ENCODE peak calls at places on chromosomes 3 and 15, in four cellular contexts. G is esophagus squamous epithelium, K is psoas muscle, J is esophagus muscularis mucosa. W is an unnamed sample.

GRCh38 chr3:158668506-158668905 is 3.9 kb downstream of the LXN start:
- DNase-seq in K (no peak), G (no peak), J (no peak), W (no peak)

GRCh38 chr15:78209646-78210348 is 24.6 kb downstream of the ACSBG1 start:
- DNase-seq in G (no peak), J (no peak), K (no peak), W (no peak)

GRCh38 chr15:43187544-43188155 is 2.4 kb downstream of the CCNDBP1 start:
- DNase-seq in J (no peak), K (no peak), G (no peak), W (no peak)

GRCh38 chr3:173395412-173396181 is 1.9 kb upstream of the NLGN1 start:
- DNase-seq in K (peak; percentile 88), G (no peak), J (peak; percentile 95), W (peak; percentile 91)

GRCh38 chr3:182478369-182478768 is 314.9 kb upstream of the ATP11B start:
- DNase-seq in J (no peak), G (no peak), K (no peak), W (no peak)

GRCh38 chr15:77347197-77347596 is 72.7 kb downstream of the PEAK1 start:
- DNase-seq in J (no peak), G (no peak), K (no peak), W (no peak)

GRCh38 chr15:98160236-98160635 is 199.7 kb downstream of the ARRDC4 start:
- DNase-seq in K (no peak), G (no peak), J (peak; percentile 88), W (no peak)

GRCh38 chr3:72907131-72907697 is 19.4 kb downstream of the GXYLT2 start:
- DNase-seq in K (no peak), G (no peak), J (no peak), W (no peak)

GRCh38 chr3:101940521-101940992 is 91.2 kb downstream of the NFKBIZ start:
- DNase-seq in J (no peak), K (peak; percentile 42), G (no peak), W (no peak)

GRCh38 chr3:116270053-116270452 is 175.2 kb downstream of the LSAMP start:
- DNase-seq in K (no peak), J (no peak), G (no peak), W (no peak)

GRCh38 chr3:116264546-116265174 is 180.6 kb downstream of the LSAMP start:
- DNase-seq in J (no peak), G (no peak), K (no peak), W (no peak)

GRCh38 chr3:116265976-116266584 is 179.2 kb downstream of the LSAMP start:
- DNase-seq in G (no peak), J (no peak), K (no peak), W (no peak)

GRCh38 chr3:116263842-116264545 is 181.3 kb downstream of the LSAMP start:
- DNase-seq in K (no peak), J (no peak), G (no peak), W (no peak)

GRCh38 chr3:116267139-116267538 is 178.1 kb downstream of the LSAMP start:
- DNase-seq in K (no peak), G (no peak), J (no peak), W (no peak)
- H3K27ac ChIP-seq in K (no peak overlapping the region), G (no peak overlapping the region), J (no peak overlapping the region), W (no peak overlapping the region)

GRCh38 chr3:58353722-58354553 is 21.2 kb downstream of the PXK start:
- DNase-seq in J (no peak), G (no peak), K (no peak), W (no peak)
- H3K4me3 ChIP-seq in J (no peak overlapping the region), G (no peak overlapping the region), K (no peak overlapping the region), W (no peak overlapping the region)

DNA sequence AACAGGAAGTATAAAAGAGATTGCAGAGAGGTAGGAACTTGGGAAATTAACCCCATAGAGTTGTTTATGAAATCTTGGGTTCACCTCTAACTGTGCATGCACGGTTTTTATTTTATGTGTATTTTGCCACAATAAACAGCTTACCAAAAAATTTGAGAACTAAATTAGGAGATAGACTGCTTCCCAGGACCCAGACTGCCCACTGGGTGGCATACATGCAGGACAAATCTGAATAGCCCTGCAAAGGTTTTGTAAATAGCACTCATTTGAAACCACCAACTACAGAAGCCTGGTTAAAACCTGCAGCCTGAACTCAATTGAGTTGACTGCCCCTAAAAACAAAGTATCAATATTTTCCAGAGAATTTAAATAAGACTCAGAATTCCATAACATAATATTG is 96.4 kb upstream of the SLCO2A1 start:
- DNase-seq in G (no peak), K (no peak), J (no peak), W (no peak)
- TF ChIP-seq CTCF in G (no peak), K (no peak), J (no peak), W (no peak)

GRCh38 chr15:51023499-51023898 is 71.2 kb downstream of the TNFAIP8L3 start:
- DNase-seq in J (no peak), K (no peak), G (no peak), W (no peak)
- H3K27ac ChIP-seq in J (no peak overlapping the region), K (no peak overlapping the region), G (no peak overlapping the region), W (no peak overlapping the region)

GRCh38 chr15:100263031-100263430 is 78.7 kb downstream of the ADAMTS17 start:
- DNase-seq in G (no peak), J (peak; percentile 29), K (no peak), W (no peak)
- H3K4me3 ChIP-seq in G (no peak overlapping the region), J (no peak overlapping the region), K (no peak overlapping the region), W (no peak overlapping the region)

DNA sequence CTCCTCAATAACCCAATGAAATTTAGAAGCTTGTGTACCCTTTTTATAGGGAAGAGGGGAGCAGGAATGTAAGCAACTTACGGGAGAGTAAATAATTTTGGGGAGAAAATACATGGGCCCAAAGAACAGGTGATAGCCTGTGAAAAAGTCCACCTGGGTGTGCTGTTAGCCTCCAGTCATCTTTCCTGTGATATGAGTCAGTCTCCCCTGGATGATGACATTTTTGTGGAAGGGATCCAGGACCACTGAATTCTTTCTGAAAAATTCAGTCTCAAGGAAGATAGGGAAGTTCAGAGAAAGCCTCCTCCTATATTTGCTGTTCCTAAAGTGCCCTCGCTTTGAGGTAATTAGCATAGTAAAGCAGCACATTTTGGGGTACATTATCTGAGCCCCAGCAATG is 149.8 kb downstream of the SQOR start:
- DNase-seq in J (no peak), K (no peak), G (no peak), W (no peak)
- TF ChIP-seq CTCF in J (no peak), K (no peak), G (no peak), W (no peak)

DNA sequence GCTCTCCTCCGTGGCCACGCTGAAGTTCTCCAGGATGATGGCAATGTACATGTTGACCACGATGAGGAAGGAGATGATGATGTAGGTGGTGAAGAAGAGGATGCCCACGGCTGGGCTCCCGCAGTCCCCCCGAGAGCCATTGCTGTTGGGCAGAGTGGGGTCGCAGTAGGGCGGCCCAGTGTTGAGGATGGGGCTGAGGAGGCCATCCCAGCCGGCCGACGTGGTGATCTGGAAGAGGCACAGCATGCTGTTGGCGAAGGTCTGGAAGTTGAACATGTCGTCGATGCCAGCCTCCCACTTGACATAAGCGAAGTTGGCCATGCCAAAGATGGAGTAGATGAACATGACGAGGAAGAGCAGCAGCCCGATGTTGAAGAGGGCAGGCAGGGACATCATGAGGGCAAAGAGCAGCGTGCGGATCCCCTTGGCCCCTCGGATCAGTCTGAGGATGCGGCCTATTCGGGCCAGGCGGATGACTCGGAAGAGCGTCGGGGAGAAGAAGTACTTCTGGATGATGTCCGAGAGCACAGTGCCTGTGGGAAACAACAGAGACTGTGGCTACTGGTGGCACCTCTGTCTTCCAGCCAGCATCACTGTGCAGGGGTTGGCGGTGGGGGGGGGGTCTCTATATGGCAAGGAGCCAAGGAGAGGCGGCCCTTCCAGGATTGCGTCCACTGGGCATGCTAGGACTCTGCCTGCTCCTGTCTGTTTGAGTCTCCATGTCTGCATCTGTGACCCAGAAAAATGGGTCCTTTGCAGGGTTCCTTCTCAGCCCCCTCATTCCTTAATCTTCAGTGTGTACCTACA is 55.1 kb downstream of the EXOG start:
- DNase-seq in J (no peak), K (no peak), G (no peak), W (no peak)
- H3K27ac ChIP-seq in J (no peak overlapping the region), K (no peak overlapping the region), G (no peak overlapping the region), W (no peak overlapping the region)

GRCh38 chr3:42589382-42590109 is 1.1 kb upstream of the SS18L2 start:
- DNase-seq in G (no peak), J (no peak), K (no peak), W (no peak)
- H3K4me3 ChIP-seq in G (peak overlapping the region; percentile 89), J (peak overlapping the region; percentile 72), K (peak overlapping the region; percentile 82), W (peak overlapping the region; percentile 90)

DNA sequence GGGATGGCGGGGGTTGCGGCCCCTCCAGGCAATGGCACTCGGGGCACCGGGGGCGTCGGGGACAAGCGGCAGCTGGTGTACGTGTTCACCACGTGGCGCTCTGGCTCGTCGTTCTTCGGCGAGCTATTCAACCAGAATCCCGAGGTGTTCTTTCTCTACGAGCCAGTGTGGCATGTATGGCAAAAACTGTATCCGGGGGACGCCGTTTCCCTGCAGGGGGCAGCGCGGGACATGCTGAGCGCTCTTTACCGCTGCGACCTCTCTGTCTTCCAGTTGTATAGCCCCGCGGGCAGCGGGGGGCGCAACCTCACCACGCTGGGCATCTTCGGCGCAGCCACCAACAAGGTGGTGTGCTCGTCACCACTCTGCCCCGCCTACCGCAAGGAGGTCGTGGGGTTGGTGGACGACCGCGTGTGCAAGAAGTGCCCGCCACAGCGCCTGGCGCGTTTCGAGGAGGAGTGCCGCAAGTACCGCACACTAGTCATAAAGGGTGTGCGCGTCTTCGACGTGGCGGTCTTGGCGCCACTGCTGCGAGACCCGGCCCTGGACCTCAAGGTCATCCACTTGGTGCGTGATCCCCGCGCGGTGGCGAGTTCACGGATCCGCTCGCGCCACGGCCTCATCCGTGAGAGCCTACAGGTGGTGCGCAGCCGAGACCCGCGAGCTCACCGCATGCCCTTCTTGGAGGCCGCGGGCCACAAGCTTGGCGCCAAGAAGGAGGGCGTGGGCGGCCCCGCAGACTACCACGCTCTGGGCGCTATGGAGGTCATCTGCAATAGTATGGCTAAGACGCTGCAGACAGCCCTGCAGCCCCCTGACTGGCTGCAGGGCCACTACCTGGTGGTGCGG is 1.9 kb downstream of the CHST2 start:
- DNase-seq in K (peak; percentile 37), J (peak; percentile 90), G (no peak), W (peak; percentile 24)
- TF ChIP-seq CTCF in K (no peak), J (peak; percentile 27), G (no peak), W (peak; percentile 18)

GRCh38 chr3:174951023-174951422 is 91.9 kb downstream of the NAALADL2 start:
- DNase-seq in K (no peak), G (no peak), J (no peak), W (no peak)
- H3K27ac ChIP-seq in K (no peak overlapping the region), G (no peak overlapping the region), J (no peak overlapping the region), W (no peak overlapping the region)